ENCODE peak calls at places on chromosomes 1 and 21, in six cellular contexts. R, O, T, A, W and B are unnamed samples. For H3K4me1, the result is how much of the 10 kb centered on the place peaks cover.

GRCh38 chr1:230280054-230280795 is 145.9 kb downstream of the PGBD5 start:
- DNase-seq in O (no peak), A (no peak), W (no peak), R (no peak), T (no peak), B (peak)

GRCh38 chr21:45146801-45147200 is 72.4 kb downstream of the ADARB1 start:
- DNase-seq in O (no peak), W (no peak), R (no peak), A (no peak), T (no peak), B (peak)

GRCh38 chr1:60970081-60970509 is 112.3 kb upstream of the NFIA start:
- DNase-seq in T (no peak), A (no peak), R (no peak), W (no peak), O (no peak), B (no peak)

GRCh38 chr1:3380465-3380864 is 74.0 kb upstream of the ARHGEF16 start:
- DNase-seq in R (no peak), A (no peak), T (no peak), W (no peak), O (no peak), B (no peak)

GRCh38 chr1:245184791-245185190 is 30.0 kb downstream of the KIF26B start:
- DNase-seq in O (no peak), W (no peak), T (no peak), A (no peak), R (no peak), B (no peak)

GRCh38 chr1:33696311-33696710 is 167.6 kb upstream of the HMGB4 start:
- DNase-seq in O (no peak), T (no peak), A (no peak), W (no peak), R (no peak), B (no peak)

GRCh38 chr1:117336087-117336817 is 31.0 kb upstream of the MAN1A2 start:
- DNase-seq in T (no peak), O (no peak), R (no peak), A (no peak), W (no peak), B (no peak)

GRCh38 chr1:161081519-161081918 is 7.8 kb downstream of the NECTIN4 start:
- DNase-seq in A (no peak), O (no peak), W (no peak), T (no peak), R (no peak), B (no peak)

GRCh38 chr1:159775716-159776115 is 5.0 kb upstream of the DUSP23 start:
- DNase-seq in R (no peak), A (no peak), T (no peak), W (no peak), O (no peak), B (no peak)

GRCh38 chr1:23809751-23810171 is 9.2 kb upstream of the GALE start:
- DNase-seq in O (no peak), R (peak), T (peak), W (peak), A (peak), B (peak)

GRCh38 chr1:73576084-73576483 is 621.9 kb downstream of the LRRIQ3 start:
- DNase-seq in R (no peak), A (no peak), W (no peak), O (no peak), T (no peak), B (no peak)

GRCh38 chr1:15122331-15122730 is 31.2 kb upstream of the TMEM51 start:
- DNase-seq in A (no peak), T (no peak), R (no peak), W (no peak), O (no peak), B (no peak)

GRCh38 chr1:15123298-15123697 is 30.2 kb upstream of the TMEM51 start:
- DNase-seq in A (no peak), O (no peak), R (no peak), T (no peak), W (no peak), B (no peak)

GRCh38 chr1:15117671-15118325 is 35.7 kb upstream of the TMEM51 start:
- DNase-seq in A (no peak), W (no peak), T (no peak), O (no peak), R (no peak), B (no peak)

GRCh38 chr1:15118579-15118978 is 35.0 kb upstream of the TMEM51 start:
- DNase-seq in A (no peak), W (no peak), T (no peak), O (no peak), R (no peak), B (no peak)

GRCh38 chr1:15120251-15120945 is 33.1 kb upstream of the TMEM51 start:
- DNase-seq in A (no peak), O (no peak), T (no peak), W (no peak), R (no peak), B (no peak)
- TF ChIP-seq CTCF in A (no peak), O (no peak), T (no peak), W (no peak), R (no peak), B (no peak)

DNA sequence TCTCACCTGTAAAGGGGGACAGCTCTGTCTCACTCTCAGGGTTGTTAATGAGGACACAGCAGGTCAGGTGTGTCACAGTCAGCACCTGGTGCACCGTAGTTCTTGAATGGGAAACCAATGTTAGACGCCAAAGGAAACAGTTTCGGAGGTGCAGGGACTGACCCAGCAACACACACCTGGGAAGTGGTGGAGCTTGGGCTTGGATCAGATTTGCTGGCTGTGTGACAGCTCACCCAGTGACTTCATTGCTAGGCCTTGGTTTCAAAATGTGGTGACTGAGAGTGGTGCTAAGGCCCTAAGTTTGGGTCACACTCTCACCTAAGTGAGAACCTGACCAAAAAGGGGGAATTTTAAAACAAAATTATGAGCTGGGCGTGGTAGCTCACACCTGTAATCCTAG is 34.9 kb downstream of the ALPL start:
- DNase-seq in W (no peak), T (no peak), R (no peak), A (no peak), O (no peak), B (no peak)
- H3K4me1 ChIP-seq in W (under half), T (half or more), R (under half), A (under half), O (under half), B (under half)

GRCh38 chr1:14983277-14983676 is 170.3 kb upstream of the TMEM51 start:
- DNase-seq in O (no peak), R (no peak), T (no peak), W (no peak), A (no peak), B (no peak)
- TF ChIP-seq CTCF in O (no peak), R (no peak), T (no peak), W (no peak), A (no peak), B (no peak)

GRCh38 chr1:6624712-6625578 is at the start of gene THAP3:
- DNase-seq in R (peak), W (peak), O (peak), T (peak), A (peak), B (peak)
- H3K4me1 ChIP-seq in R (under half), W (under half), O (under half), T (under half), A (under half), B (under half)

DNA sequence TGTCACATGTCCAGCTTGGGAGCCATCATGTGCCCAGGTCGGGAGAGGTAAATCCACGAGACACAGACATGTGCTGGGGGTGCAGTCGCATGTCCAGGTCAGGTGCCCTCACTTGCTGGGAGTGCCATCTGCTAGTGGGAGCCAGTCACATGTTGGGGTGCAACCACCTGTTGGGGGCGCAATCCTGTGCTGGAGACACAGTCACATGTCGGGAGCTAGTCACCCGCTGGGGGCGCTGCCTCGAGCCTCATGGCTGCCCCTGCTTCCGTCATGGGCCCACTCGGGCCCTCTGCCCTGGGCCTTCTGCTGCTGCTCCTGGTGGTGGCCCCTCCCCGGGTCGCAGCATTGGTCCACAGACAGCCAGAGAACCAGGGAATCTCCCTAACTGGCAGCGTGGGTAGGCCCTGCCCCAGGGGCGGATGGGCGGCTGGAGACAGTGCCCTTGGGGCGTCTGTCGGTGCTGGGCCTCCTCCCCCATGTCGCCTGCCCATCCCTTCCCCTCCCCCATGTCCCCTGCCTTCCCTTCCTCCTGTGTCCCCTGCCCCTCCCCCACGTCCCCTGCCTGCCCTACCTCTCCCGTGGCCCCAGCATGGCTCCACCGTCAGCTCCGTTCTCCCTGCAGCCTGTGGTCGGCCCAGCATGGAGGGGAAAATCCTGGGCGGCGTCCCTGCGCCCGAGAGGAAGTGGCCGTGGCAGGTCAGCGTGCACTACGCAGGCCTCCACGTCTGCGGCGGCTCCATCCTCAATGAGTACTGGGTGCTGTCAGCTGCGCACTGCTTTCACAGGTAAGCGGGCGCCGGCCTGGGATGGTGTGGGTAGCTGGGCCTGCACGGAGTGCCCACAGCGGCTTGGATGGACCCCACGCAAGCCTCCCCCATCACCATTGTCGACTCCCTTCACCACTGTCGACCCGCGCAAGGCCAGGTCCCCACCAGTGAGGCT is at the start of gene PRSS38:
- DNase-seq in T (no peak), O (no peak), W (no peak), R (no peak), A (no peak), B (no peak)
- TF ChIP-seq CTCF in T (no peak), O (no peak), W (no peak), R (no peak), A (no peak), B (no peak)

GRCh38 chr1:208107415-208107814 is 136.8 kb downstream of the PLXNA2 start:
- DNase-seq in W (no peak), O (no peak), T (no peak), R (no peak), A (no peak), B (no peak)
- H3K4me1 ChIP-seq in W (under half), O (under half), T (under half), R (under half), A (under half), B (under half)

GRCh38 chr1:227166559-227166958 is 151.7 kb downstream of the CDC42BPA start:
- DNase-seq in A (no peak), W (no peak), T (no peak), O (no peak), R (no peak), B (no peak)
- TF ChIP-seq CTCF in A (no peak), W (no peak), T (no peak), O (no peak), R (no peak), B (no peak)

GRCh38 chr1:234532511-234532922 is 53.5 kb upstream of the TARBP1 start:
- DNase-seq in A (peak), R (no peak), T (no peak), W (no peak), O (no peak), B (peak)
- H3K4me1 ChIP-seq in A (half or more), R (under half), T (half or more), W (under half), O (under half), B (half or more)

GRCh38 chr21:22438428-22439086 is 1440.3 kb downstream of the NCAM2 start:
- DNase-seq in A (no peak), R (no peak), T (no peak), O (no peak), W (no peak), B (no peak)
- TF ChIP-seq CTCF in A (no peak), R (no peak), T (no peak), O (no peak), W (no peak), B (no peak)